ENCODE peak calls at places on chromosomes 4 and X, in six cellular contexts. M is fibroblast of lung, D is AG10803, Z is fibroblast of pulmonary artery, E is OCI-LY7, N is stomach. B is an unnamed sample.

GRCh38 chr4:38308728-38309315 is 348.6 kb downstream of the PTTG2 start:
- DNase-seq in M (no peak), D (peak), Z (peak), E (no peak), N (no peak), B (no peak)

GRCh38 chr4:18980516-18981233 is 959.1 kb upstream of the LCORL start:
- DNase-seq in M (no peak), D (no peak), Z (no peak), E (peak), N (no peak), B (no peak)

GRCh38 chrX:120768681-120769080 is 107.0 kb downstream of the CT47B1 start:
- DNase-seq in M (peak), D (peak), Z (peak), E (no peak), N (no peak), B (no peak)

GRCh38 chr4:120733054-120733453 is 189.5 kb downstream of the PRDM5 start:
- DNase-seq in M (no peak), D (no peak), Z (no peak), E (no peak), N (no peak), B (no peak)

GRCh38 chr4:79678472-79679202 is 270.6 kb upstream of the GK2 start:
- DNase-seq in M (no peak), D (no peak), Z (peak), E (no peak), N (no peak), B (no peak)

GRCh38 chr4:101418055-101418454 is 70.7 kb upstream of the PPP3CA start:
- DNase-seq in M (no peak), D (peak), Z (no peak), E (no peak), N (no peak), B (no peak)

GRCh38 chrX:57929373-57929772 is 19.1 kb upstream of the ZXDA start:
- DNase-seq in M (peak), D (peak), Z (peak), E (peak), N (no peak), B (no peak)

GRCh38 chr4:184768296-184768695 is 34.4 kb upstream of the CENPU start:
- DNase-seq in M (no peak), D (no peak), Z (peak), E (no peak), N (no peak), B (no peak)

GRCh38 chr4:176921256-176921655 is 128.5 kb upstream of the VEGFC start:
- DNase-seq in M (peak), D (no peak), Z (no peak), E (no peak), N (no peak), B (no peak)

GRCh38 chr4:141027421-141027820 is 105.8 kb downstream of the RNF150 start:
- DNase-seq in M (peak), D (peak), Z (no peak), E (no peak), N (no peak), B (no peak)

GRCh38 chrX:18353931-18354368 is 538 bp downstream of the SCML2 start:
- DNase-seq in M (no peak), D (peak), Z (no peak), E (peak), N (no peak), B (no peak)

GRCh38 chrX:40010550-40011364 is 87.0 kb downstream of the BCOR start:
- DNase-seq in M (no peak), D (no peak), Z (no peak), E (no peak), N (no peak), B (no peak)

GRCh38 chr4:6308890-6309643 is 39.4 kb downstream of the WFS1 start:
- DNase-seq in M (no peak), D (no peak), Z (no peak), E (no peak), N (peak), B (no peak)

GRCh38 chr4:123976285-123976684 is 579.7 kb downstream of the SPRY1 start:
- DNase-seq in M (peak), D (peak), Z (peak), E (peak), N (no peak), B (no peak)

GRCh38 chrX:75547783-75548182 is 24.9 kb upstream of the ZDHHC15 start:
- DNase-seq in M (no peak), D (peak), Z (peak), E (no peak), N (peak), B (no peak)

GRCh38 chrX:153381684-153382532 is 19.2 kb downstream of the PNMA6E start:
- DNase-seq in M (peak), D (peak), Z (peak), E (peak), N (no peak), B (peak)

GRCh38 chrX:116272328-116272727 is 101.8 kb downstream of the AGTR2 start:
- DNase-seq in M (peak), D (peak), Z (peak), E (no peak), N (no peak), B (peak)

GRCh38 chrX:133151320-133151719 is 54.4 kb upstream of the USP26 start:
- DNase-seq in M (no peak), D (peak), Z (no peak), E (no peak), N (no peak), B (no peak)

GRCh38 chr4:153204247-153205027 is at the start of gene TRIM2:
- DNase-seq in M (peak), D (peak), Z (peak), E (no peak), N (peak), B (no peak)

GRCh38 chr4:15336410-15337184 is 91.2 kb upstream of the C1QTNF7 start:
- DNase-seq in M (peak), D (peak), Z (peak), E (no peak), N (no peak), B (peak)

GRCh38 chr4:179867300-179867878 is 2375.8 kb upstream of the TENM3 start:
- DNase-seq in M (peak), D (no peak), Z (no peak), E (peak), N (no peak), B (no peak)

GRCh38 chrX:132489256-132490085 is 633 bp upstream of the MBNL3 start:
- DNase-seq in M (peak), D (no peak), Z (peak), E (peak), N (peak), B (no peak)

GRCh38 chr4:89316931-89317366 is 9.3 kb upstream of the GPRIN3 start:
- DNase-seq in M (peak), D (peak), Z (peak), E (peak), N (no peak), B (no peak)

GRCh38 chr4:154076921-154077320 is 288.0 kb upstream of the SFRP2 start:
- DNase-seq in M (no peak), D (peak), Z (peak), E (no peak), N (no peak), B (no peak)

GRCh38 chrX:41333744-41333993 is 293 bp upstream of the DDX3X start:
- DNase-seq in M (peak), D (peak), Z (peak), E (peak), N (no peak), B (peak)

GRCh38 chr4:80268081-80268823 is 1.8 kb downstream of the FGF5 start:
- DNase-seq in M (peak), D (peak), Z (peak), E (no peak), N (no peak), B (no peak)

GRCh38 chr4:114890773-114891172 is 222.6 kb downstream of the NDST4 start:
- DNase-seq in M (peak), D (no peak), Z (no peak), E (no peak), N (no peak), B (no peak)

GRCh38 chr4:158578476-158578875 is 56.8 kb downstream of the RXFP1 start:
- DNase-seq in M (peak), D (peak), Z (peak), E (peak), N (no peak), B (no peak)

GRCh38 chrX:72060196-72060974 is 71.3 kb downstream of the RTL5 start:
- DNase-seq in M (no peak), D (peak), Z (peak), E (no peak), N (no peak), B (no peak)

GRCh38 chr4:127069675-127070074 is 563.1 kb upstream of the INTU start:
- DNase-seq in M (no peak), D (peak), Z (no peak), E (no peak), N (no peak), B (no peak)

GRCh38 chrX:28312965-28313364 is 274.3 kb upstream of the IL1RAPL1 start:
- DNase-seq in M (no peak), D (no peak), Z (no peak), E (no peak), N (no peak), B (no peak)

GRCh38 chr4:185914583-185915199 is 102.7 kb upstream of the SORBS2 start:
- DNase-seq in M (peak), D (peak), Z (peak), E (no peak), N (no peak), B (no peak)

GRCh38 chr4:14985161-14985560 is 17.1 kb upstream of the CPEB2 start:
- DNase-seq in M (peak), D (no peak), Z (no peak), E (no peak), N (no peak), B (no peak)

GRCh38 chrX:13043938-13044337 is 482 bp downstream of the FAM9C start:
- DNase-seq in M (no peak), D (no peak), Z (no peak), E (no peak), N (no peak), B (no peak)

GRCh38 chr4:46508216-46508615 is 118.3 kb upstream of the GABRA2 start:
- DNase-seq in M (no peak), D (no peak), Z (no peak), E (no peak), N (no peak), B (no peak)

GRCh38 chr4:162494935-162495334 is 331.1 kb upstream of the FSTL5 start:
- DNase-seq in M (no peak), D (no peak), Z (no peak), E (no peak), N (no peak), B (no peak)

GRCh38 chr4:5746250-5746649 is 35.2 kb downstream of the EVC start:
- DNase-seq in M (no peak), D (no peak), Z (no peak), E (no peak), N (no peak), B (no peak)

GRCh38 chr4:82864336-82865001 is 26.5 kb downstream of the SEC31A start:
- DNase-seq in M (no peak), D (no peak), Z (no peak), E (no peak), N (no peak), B (no peak)

GRCh38 chr4:7735961-7736360 is 203.7 kb downstream of the AFAP1 start:
- DNase-seq in M (no peak), D (no peak), Z (no peak), E (no peak), N (no peak), B (no peak)
- H3K4me3 ChIP-seq in M (no peak), D (no peak), Z (no peak), E (no peak), N (no peak), B (no peak)

GRCh38 chr4:94764069-94764468 is 6.3 kb downstream of the BMPR1B start:
- DNase-seq in M (no peak), D (no peak), Z (no peak), E (no peak), N (no peak), B (no peak)
- H3K4me3 ChIP-seq in M (no peak), D (no peak), Z (no peak), E (no peak), N (no peak), B (no peak)

GRCh38 chr4:2811830-2812599 is 19.1 kb downstream of the SH3BP2 start:
- DNase-seq in M (peak), D (peak), Z (peak), E (peak), N (peak), B (no peak)
- H3K4me3 ChIP-seq in M (no peak), D (peak), Z (peak), E (peak), N (peak), B (peak)

GRCh38 chr4:48258845-48259397 is 10.7 kb downstream of the TEC start:
- DNase-seq in M (no peak), D (no peak), Z (no peak), E (no peak), N (no peak), B (no peak)

GRCh38 chr4:48262926-48263325 is 6.7 kb downstream of the TEC start:
- DNase-seq in M (peak), D (peak), Z (no peak), E (no peak), N (no peak), B (no peak)

GRCh38 chr4:48259748-48260147 is 9.9 kb downstream of the TEC start:
- DNase-seq in M (no peak), D (no peak), Z (no peak), E (no peak), N (no peak), B (no peak)

GRCh38 chr4:48261288-48261687 is 8.3 kb downstream of the TEC start:
- DNase-seq in M (peak), D (no peak), Z (no peak), E (no peak), N (no peak), B (no peak)

GRCh38 chr4:48262484-48262883 is 7.2 kb downstream of the TEC start:
- DNase-seq in M (no peak), D (no peak), Z (no peak), E (no peak), N (no peak), B (no peak)
- H3K4me3 ChIP-seq in M (no peak), D (no peak), Z (no peak), E (no peak), N (no peak), B (no peak)